ENCODE peak calls at places on chromosome 6, in ten cellular contexts. X is left lung; V is GM13976; B is A549; R is H9; Z is cardiac muscle cell; E is CD8-positive, alpha-beta T cell; K is WTC11; C is nephron progenitor cell; O is uterus. F is an unnamed sample.

GRCh38 chr6:18091382-18091781 is 31.1 kb downstream of the NHLRC1 start:
- DNase-seq in O (no peak), C (no peak), B (no peak), V (no peak), X (no peak), K (no peak), E (no peak), Z (no peak), R (no peak), F (no peak)

GRCh38 chr6:73631849-73632248 is 21.9 kb downstream of the SLC17A5 start:
- DNase-seq in Z (peak), R (no peak), B (no peak), V (no peak), E (no peak), O (no peak), X (no peak), C (no peak), K (no peak), F (no peak)

GRCh38 chr6:53986721-53987526 is 124.3 kb upstream of the MLIP start:
- DNase-seq in B (no peak), K (no peak), E (no peak), C (peak), Z (peak), R (no peak), X (no peak), V (no peak), O (no peak), F (no peak)

GRCh38 chr6:49264909-49265308 is 198.1 kb downstream of the MMUT start:
- DNase-seq in C (no peak), X (peak), V (no peak), B (no peak), R (no peak), E (no peak), O (no peak), K (no peak), Z (no peak), F (no peak)

GRCh38 chr6:106444777-106445507 is 84.4 kb downstream of the CRYBG1 start:
- DNase-seq in K (no peak), R (peak), E (no peak), O (no peak), Z (peak), V (peak), B (peak), C (peak), X (no peak), F (no peak)

GRCh38 chr6:328184-328670 is 35.9 kb downstream of the DUSP22 start:
- DNase-seq in O (peak), K (no peak), C (no peak), Z (peak), B (no peak), E (no peak), X (no peak), R (no peak), V (peak), F (no peak)

GRCh38 chr6:162829013-162829742 is 101.4 kb downstream of the PACRG start:
- DNase-seq in R (no peak), E (no peak), Z (no peak), O (no peak), C (no peak), V (no peak), B (no peak), X (no peak), K (no peak), F (no peak)

GRCh38 chr6:43923376-43924221 is 153.6 kb downstream of the VEGFA start:
- DNase-seq in X (no peak), K (no peak), Z (peak), O (no peak), C (no peak), B (no peak), E (no peak), V (no peak), R (no peak), F (no peak)

GRCh38 chr6:71486466-71486865 is 197.9 kb downstream of the OGFRL1 start:
- DNase-seq in Z (no peak), O (no peak), V (no peak), X (no peak), R (no peak), E (no peak), K (no peak), B (no peak), C (no peak), F (no peak)

GRCh38 chr6:135334169-135334568 is 153.1 kb downstream of the MYB start:
- DNase-seq in C (no peak), R (no peak), V (no peak), B (no peak), X (no peak), E (no peak), Z (peak), O (no peak), K (no peak), F (no peak)

GRCh38 chr6:42047220-42047590 is 3.1 kb upstream of the TAF8 start:
- DNase-seq in V (no peak), B (no peak), Z (no peak), C (no peak), R (no peak), K (no peak), E (no peak), O (no peak), X (no peak), F (no peak)

GRCh38 chr6:136365781-136366354 is 76.2 kb upstream of the BCLAF1 start:
- DNase-seq in V (no peak), B (no peak), Z (no peak), O (no peak), R (no peak), X (peak), C (no peak), E (no peak), K (no peak), F (no peak)

GRCh38 chr6:106608080-106608668 is 21.1 kb downstream of the RTN4IP1 start:
- DNase-seq in V (peak), O (no peak), E (no peak), X (no peak), B (peak), R (no peak), Z (peak), C (no peak), K (no peak), F (no peak)

GRCh38 chr6:139030211-139030530 is 1.6 kb downstream of the ABRACL start:
- DNase-seq in V (no peak), C (no peak), Z (no peak), K (no peak), R (no peak), B (no peak), X (no peak), O (no peak), E (no peak), F (no peak)

GRCh38 chr6:713351-713750 is 20.4 kb upstream of the EXOC2 start:
- DNase-seq in R (no peak), E (no peak), O (no peak), K (no peak), Z (no peak), C (no peak), V (no peak), B (no peak), X (no peak), F (no peak)

DNA sequence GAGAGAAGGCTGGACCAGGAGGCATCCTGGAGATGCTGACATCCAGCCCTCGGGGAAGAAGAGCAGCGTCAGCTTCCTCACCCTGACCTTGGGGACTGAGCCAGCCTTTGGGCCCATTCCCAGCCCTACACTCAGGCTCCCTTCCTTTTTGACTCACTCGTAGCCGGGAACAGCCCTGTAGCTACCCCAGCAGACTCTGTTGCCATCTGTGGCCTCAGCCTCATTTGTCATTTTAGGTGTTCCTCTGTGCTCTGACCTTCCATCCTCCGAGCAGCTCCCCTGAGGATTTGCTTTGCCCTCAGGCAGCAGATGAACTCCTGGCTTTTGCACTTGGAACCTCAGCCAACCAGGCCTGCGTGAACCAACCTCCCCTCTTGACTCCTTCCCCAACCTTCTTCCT is 67.5 kb downstream of the ELOVL2 start:
- DNase-seq in Z (no peak), K (no peak), V (no peak), R (no peak), E (no peak), B (no peak), X (no peak), O (no peak), C (peak), F (no peak)
- TF ChIP-seq CTCF in Z (no peak), K (no peak), V (no peak), R (no peak), E (no peak), B (no peak), X (no peak), O (no peak), C (no peak), F (no peak)

GRCh38 chr6:1871936-1872335 is 262.2 kb downstream of the FOXC1 start:
- DNase-seq in Z (no peak), K (no peak), E (no peak), R (no peak), X (no peak), C (peak), O (no peak), V (no peak), B (no peak), F (no peak)
- TF ChIP-seq CTCF in Z (no peak), K (no peak), E (no peak), R (no peak), X (no peak), C (no peak), O (no peak), V (no peak), B (no peak), F (no peak)

DNA sequence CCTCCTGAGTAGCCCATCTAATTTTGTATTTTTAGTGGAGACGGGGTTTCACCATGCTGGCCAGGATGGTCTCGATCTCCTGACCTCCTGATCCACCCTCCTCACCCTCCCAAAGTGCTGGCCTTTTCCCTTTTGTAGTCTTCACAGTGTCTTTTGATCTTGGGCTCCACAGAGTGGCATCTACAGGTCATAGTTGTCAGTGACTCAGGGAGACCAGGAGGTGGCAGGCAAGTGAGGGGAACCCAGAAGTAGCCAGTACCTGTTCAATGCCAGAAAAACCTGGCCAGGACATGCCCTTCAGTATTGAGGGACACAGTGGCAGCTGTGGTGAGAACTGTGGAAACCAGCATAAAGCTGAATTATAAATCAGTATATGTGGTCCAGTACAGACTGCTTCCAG is 19.6 kb downstream of the RPP21 start:
- DNase-seq in V (no peak), O (no peak), R (no peak), K (peak), C (no peak), E (no peak), Z (no peak), X (no peak), B (no peak), F (no peak)
- TF ChIP-seq CTCF in V (no peak), O (no peak), R (peak), K (no peak), C (no peak), E (no peak), Z (no peak), X (no peak), B (no peak), F (no peak)

GRCh38 chr6:83479389-83479788 is 32.9 kb upstream of the PRSS35 start:
- DNase-seq in B (no peak), K (no peak), V (no peak), C (no peak), R (no peak), O (no peak), Z (no peak), E (no peak), X (no peak), F (no peak)

GRCh38 chr6:83472767-83473166 is 39.6 kb upstream of the PRSS35 start:
- DNase-seq in K (no peak), Z (no peak), O (no peak), R (no peak), V (no peak), B (no peak), C (no peak), X (no peak), E (no peak), F (no peak)

GRCh38 chr6:83470587-83470986 is 39.7 kb upstream of the ME1 start:
- DNase-seq in V (no peak), R (no peak), Z (no peak), O (no peak), X (no peak), B (no peak), C (no peak), E (no peak), K (no peak), F (no peak)

DNA sequence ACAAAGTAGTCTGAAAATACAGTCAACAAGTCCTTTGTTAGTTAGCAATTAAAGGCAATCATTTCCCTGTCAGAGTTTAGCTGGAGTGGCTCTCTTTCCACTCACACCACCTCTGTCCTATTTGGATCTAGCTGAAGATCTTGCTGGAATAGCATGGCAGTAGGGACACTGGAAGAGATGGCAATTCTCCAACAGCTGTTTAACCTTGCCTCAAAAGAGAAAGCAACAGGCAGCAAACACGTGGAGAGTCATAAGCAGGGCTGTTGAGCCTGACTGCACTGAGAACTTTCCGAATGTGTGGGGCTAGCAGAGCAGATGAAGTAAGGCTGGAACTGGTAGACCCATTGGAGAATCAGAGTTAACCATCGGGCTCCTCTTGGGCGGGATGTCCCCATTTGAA is 38.0 kb upstream of the PRSS35 start:
- DNase-seq in R (no peak), K (no peak), E (no peak), X (no peak), B (no peak), O (no peak), V (no peak), Z (peak), C (no peak), F (no peak)
- TF ChIP-seq CTCF in R (no peak), K (no peak), E (no peak), X (no peak), B (no peak), O (no peak), V (no peak), Z (no peak), C (no peak), F (no peak)

F was measured in natural killer cell.